ENCODE peak calls at places on chromosomes 6 and 20, in seven cellular contexts. M is heart right ventricle; G is non-pigmented ciliary epithelial cell; C is effector CD4-positive, alpha-beta T cell; I is posterior vena cava; Z is CD8-positive, alpha-beta memory T cell; H is aorta. A is an unnamed sample.

GRCh38 chr6:30806581-30807183 is 62.3 kb upstream of the IER3 start:
- DNase-seq in I (no peak), C (no peak), M (no peak), H (peak; percentile 9), G (no peak), Z (no peak), A (no peak)

GRCh38 chr6:43869091-43869710 is 99.2 kb downstream of the VEGFA start:
- DNase-seq in I (no peak), G (no peak), C (no peak), H (no peak), M (no peak), Z (no peak), A (no peak)

GRCh38 chr6:151317206-151317994 is 74.0 kb downstream of the ZBTB2 start:
- DNase-seq in C (no peak), G (peak; percentile 80), I (no peak), Z (no peak), H (no peak), M (no peak), A (no peak)

GRCh38 chr20:46708172-46708860 is 1.1 kb upstream of the SLC2A10 start:
- DNase-seq in Z (no peak), G (no peak), M (no peak), I (no peak), H (no peak), C (no peak), A (no peak)

GRCh38 chr6:117668736-117669135 is 6.5 kb upstream of the NUS1 start:
- DNase-seq in Z (no peak), I (no peak), M (no peak), C (no peak), G (no peak), H (no peak), A (no peak)

GRCh38 chr20:51560550-51561307 is 18.2 kb upstream of the NFATC2 start:
- DNase-seq in I (no peak), C (no peak), M (no peak), H (no peak), Z (no peak), G (no peak), A (no peak)

GRCh38 chr6:154995241-154996162 is at the start of gene TIAM2:
- DNase-seq in I (peak; percentile 81), C (no peak), M (peak; percentile 13), Z (no peak), G (no peak), H (peak; percentile 81), A (no peak)

GRCh38 chr20:32482251-32483220 is 102.6 kb downstream of the NOL4L start:
- DNase-seq in I (peak; percentile 87), G (no peak), M (peak; percentile 58), Z (peak; percentile 27), C (peak; percentile 13), H (peak; percentile 83), A (no peak)

GRCh38 chr6:134593442-134593841 is 275.5 kb upstream of the SGK1 start:
- DNase-seq in H (no peak), I (no peak), G (no peak), M (no peak), Z (no peak), C (no peak), A (no peak)